ENCODE peak calls at places on chromosomes 11 and 22, in nine cellular contexts. I is EH; E is AG09319; P is nephron progenitor cell; D is neural progenitor cell; A is T-helper 1 cell; U is CD4-positive, alpha-beta memory T cell; L is omental fat pad; M is GM23338. R is an unnamed sample.

GRCh38 chr11:67252831-67253239 is 13.4 kb upstream of the GRK2 start:
- DNase-seq in M (peak; percentile 58), D (peak; percentile 63), A (peak; percentile 66), L (no peak), P (no peak), E (no peak), U (peak; percentile 37), I (peak; percentile 69), R (peak; percentile 44)

GRCh38 chr11:73159297-73159696 is 17.2 kb upstream of the FCHSD2 start:
- DNase-seq in I (no peak), P (no peak), M (no peak), A (no peak), E (no peak), L (no peak), D (no peak), U (no peak), R (no peak)

GRCh38 chr11:23990346-23990745 is 506.5 kb upstream of the LUZP2 start:
- DNase-seq in P (no peak), M (no peak), E (no peak), D (no peak), L (no peak), A (no peak), I (peak; percentile 59), U (no peak), R (no peak)

GRCh38 chr11:119614227-119615002 is 114.6 kb downstream of the NECTIN1 start:
- DNase-seq in I (no peak), D (peak; percentile 24), A (no peak), L (no peak), E (no peak), U (no peak), M (no peak), P (no peak), R (no peak)

GRCh38 chr11:114290503-114291239 is 5.5 kb upstream of the NNMT start:
- DNase-seq in L (no peak), E (no peak), P (no peak), I (peak; percentile 76), D (no peak), M (no peak), U (no peak), A (no peak), R (no peak)

GRCh38 chr11:61065955-61066638 is 36.2 kb upstream of the CD5 start:
- DNase-seq in P (no peak), M (no peak), A (peak; percentile 74), U (no peak), L (no peak), I (no peak), D (no peak), E (no peak), R (no peak)

GRCh38 chr11:107769189-107769588 is 57.3 kb upstream of the SLN start:
- DNase-seq in A (peak; percentile 38), L (no peak), E (no peak), I (peak; percentile 90), P (no peak), U (no peak), D (no peak), M (no peak), R (no peak)

GRCh38 chr11:100687630-100688395 is 725 bp downstream of the ARHGAP42 start:
- DNase-seq in P (peak; percentile 60), E (peak; percentile 66), D (peak; percentile 89), U (no peak), I (peak; percentile 81), A (peak; percentile 20), M (peak; percentile 93), L (no peak), R (peak; percentile 84)

GRCh38 chr11:112292188-112292587 is 31.5 kb upstream of the PLET1 start:
- DNase-seq in D (no peak), E (no peak), I (no peak), U (no peak), L (no peak), M (no peak), P (no peak), A (no peak), R (no peak)

GRCh38 chr11:4808476-4808875 is 4.3 kb upstream of the OR52R1 start:
- DNase-seq in P (no peak), A (no peak), L (no peak), U (no peak), M (no peak), I (no peak), D (no peak), E (no peak), R (no peak)

GRCh38 chr11:84914511-84914910 is 712.6 kb downstream of the DLG2 start:
- DNase-seq in I (no peak), P (no peak), E (no peak), A (no peak), L (no peak), M (peak; percentile 35), D (no peak), U (no peak), R (no peak)

GRCh38 chr22:41308054-41308453 is 6.7 kb downstream of the ZC3H7B start:
- DNase-seq in U (no peak), M (peak; percentile 45), D (no peak), A (no peak), L (no peak), P (no peak), E (no peak), I (peak; percentile 94), R (no peak)

GRCh38 chr11:12430912-12431311 is 53.5 kb downstream of the PARVA start:
- DNase-seq in P (no peak), A (no peak), E (peak; percentile 79), M (no peak), D (no peak), L (peak; percentile 37), U (no peak), I (peak; percentile 84), R (no peak)

GRCh38 chr11:118715245-118715807 is 35.9 kb upstream of the TREH start:
- DNase-seq in P (no peak), I (no peak), L (no peak), M (no peak), D (no peak), E (no peak), U (no peak), A (no peak), R (no peak)

GRCh38 chr22:17786435-17787158 is 12.3 kb upstream of the BID start:
- DNase-seq in U (no peak), E (no peak), D (peak; percentile 92), L (no peak), P (peak; percentile 41), I (peak; percentile 18), M (peak; percentile 57), A (no peak), R (no peak)

GRCh38 chr11:60842688-60843605 is 1.0 kb downstream of the CCDC86 start:
- DNase-seq in U (peak; percentile 4), M (no peak), D (no peak), L (no peak), I (peak; percentile 10), A (no peak), E (no peak), P (no peak), R (peak; percentile 66)

GRCh38 chr11:128759597-128759996 is 65.7 kb downstream of the FLI1 start:
- DNase-seq in P (no peak), E (no peak), M (no peak), U (no peak), D (no peak), A (no peak), L (no peak), I (peak; percentile 94), R (no peak)

GRCh38 chr22:39514373-39514973 is 5.9 kb upstream of the ATF4 start:
- DNase-seq in P (peak; percentile 72), I (peak; percentile 55), M (peak; percentile 81), A (no peak), L (peak; percentile 91), D (peak; percentile 62), U (no peak), E (no peak), R (peak; percentile 41)

GRCh38 chr11:92782806-92783205 is 186.6 kb upstream of the MTNR1B start:
- DNase-seq in E (no peak), D (no peak), P (no peak), A (no peak), I (peak; percentile 23), U (no peak), L (no peak), M (no peak), R (no peak)

GRCh38 chr11:3885855-3886254 is 30.4 kb downstream of the STIM1 start:
- DNase-seq in M (no peak), P (no peak), A (no peak), D (no peak), E (no peak), L (no peak), U (no peak), I (no peak), R (no peak)

GRCh38 chr22:25942989-25943411 is 201.0 kb downstream of the MYO18B start:
- DNase-seq in U (no peak), L (no peak), P (no peak), I (no peak), A (no peak), E (no peak), M (no peak), D (no peak), R (peak; percentile 91)

GRCh38 chr11:45761659-45762058 is 43.3 kb upstream of the SLC35C1 start:
- DNase-seq in L (no peak), U (no peak), D (no peak), E (no peak), A (no peak), I (no peak), M (no peak), P (no peak), R (no peak)

GRCh38 chr22:22400099-22400498 is 108.4 kb downstream of the ZNF280B start:
- DNase-seq in E (no peak), P (no peak), L (no peak), M (no peak), D (no peak), I (no peak), A (no peak), U (no peak), R (no peak)

GRCh38 chr22:18096823-18097222 is 13.8 kb upstream of the TUBA8 start:
- DNase-seq in M (no peak), E (no peak), U (no peak), A (no peak), L (no peak), D (no peak), I (no peak), P (no peak), R (no peak)

GRCh38 chr11:96964661-96965060 is 574.8 kb downstream of the JRKL start:
- DNase-seq in E (no peak), U (no peak), I (no peak), L (no peak), P (no peak), M (no peak), A (no peak), D (peak; percentile 2), R (no peak)

GRCh38 chr11:120793806-120794479 is 230.0 kb upstream of the TBCEL start:
- DNase-seq in U (no peak), P (no peak), I (no peak), A (no peak), D (no peak), M (no peak), L (no peak), E (no peak), R (no peak)

R was measured in NCI-H82.